ENCODE peak calls at places on chromosome 17, in five cellular contexts. Y is stomach; V is KBM-7; F is GM23248; W is CD8-positive, alpha-beta T cell. T is an unnamed sample.

GRCh38 chr17:192666-193425 is 11.4 kb upstream of the DOC2B start:
- DNase-seq in Y (no peak), V (no peak), F (no peak), W (no peak), T (no peak)

GRCh38 chr17:61495161-61495857 is 43.1 kb downstream of the TBX4 start:
- DNase-seq in Y (no peak), V (peak), F (peak), W (no peak), T (no peak)

GRCh38 chr17:3964203-3965122 is at the start of gene ATP2A3:
- DNase-seq in Y (peak), V (peak), F (peak), W (peak), T (peak)

GRCh38 chr17:30228011-30228410 is 7.5 kb downstream of the SLC6A4 start:
- DNase-seq in Y (no peak), V (no peak), F (no peak), W (no peak), T (no peak)

GRCh38 chr17:59725691-59726090 is 18.2 kb downstream of the VMP1 start:
- DNase-seq in Y (no peak), V (no peak), F (peak), W (no peak), T (no peak)

GRCh38 chr17:78125138-78125913 is 3.2 kb downstream of the TMC6 start:
- DNase-seq in Y (no peak), V (peak), F (no peak), W (peak), T (peak)

GRCh38 chr17:39551879-39552278 is 55.8 kb downstream of the NEUROD2 start:
- DNase-seq in Y (no peak), V (no peak), F (peak), W (no peak), T (no peak)

GRCh38 chr17:32355649-32356377 is 5.9 kb downstream of the ZNF207 start:
- DNase-seq in Y (no peak), V (no peak), F (peak), W (no peak), T (no peak)

GRCh38 chr17:14068542-14069250 is 608 bp upstream of the COX10 start:
- DNase-seq in Y (no peak), V (peak), F (peak), W (no peak), T (no peak)

GRCh38 chr17:76716146-76716833 is 5.5 kb upstream of the MXRA7 start:
- DNase-seq in Y (peak), V (peak), F (peak), W (peak), T (peak)

GRCh38 chr17:18270046-18270850 is 9.8 kb downstream of the MIEF2 start:
- DNase-seq in Y (no peak), V (no peak), F (no peak), W (no peak), T (no peak)

GRCh38 chr17:59972778-59973177 is 8.2 kb upstream of the RNFT1 start:
- DNase-seq in Y (no peak), V (no peak), F (peak), W (no peak), T (no peak)

GRCh38 chr17:32265896-32266388 is 310 bp downstream of the RHBDL3 start:
- DNase-seq in Y (no peak), V (no peak), F (no peak), W (no peak), T (no peak)

GRCh38 chr17:63454915-63455314 is 8.8 kb upstream of the CYB561 start:
- DNase-seq in Y (no peak), V (no peak), F (no peak), W (no peak), T (no peak)

GRCh38 chr17:7046127-7046724 is 2.3 kb upstream of the SLC16A11 start:
- DNase-seq in Y (peak), V (no peak), F (peak), W (peak), T (no peak)

GRCh38 chr17:82684207-82684903 is 14.1 kb downstream of the RAB40B start:
- DNase-seq in Y (peak), V (no peak), F (peak), W (no peak), T (no peak)

GRCh38 chr17:48351916-48352332 is 78.1 kb downstream of the SKAP1 start:
- DNase-seq in Y (no peak), V (peak), F (peak), W (no peak), T (no peak)

GRCh38 chr17:4903051-4903818 is at the start of gene CHRNE:
- DNase-seq in Y (peak), V (peak), F (peak), W (peak), T (peak)

GRCh38 chr17:35224436-35224835 is 18.4 kb upstream of the SLFN5 start:
- DNase-seq in Y (no peak), V (no peak), F (peak), W (no peak), T (no peak)

GRCh38 chr17:19937522-19937921 is 40.1 kb downstream of the AKAP10 start:
- DNase-seq in Y (no peak), V (no peak), F (no peak), W (no peak), T (no peak)

GRCh38 chr17:49739662-49740271 is 24.2 kb downstream of the FAM117A start:
- DNase-seq in Y (peak), V (peak), F (no peak), W (peak), T (peak)